ENCODE peak calls at places on chromosomes 1 and 21, in eight cellular contexts. Z is lung, F is PC-9, M is prostate gland, P is fibroblast of lung, D is PC-3, S is K562, K is hepatocyte. L is an unnamed sample. For H3K36me3, the result is how much of the 10 kb centered on the place peaks cover.

GRCh38 chr1:186212574-186213224 is 162.4 kb downstream of the TPR start:
- DNase-seq in Z (peak), F (peak), M (peak), P (peak), D (peak), S (peak), K (peak), L (peak)

GRCh38 chr1:147388969-147389368 is 146.5 kb downstream of the CHD1L start:
- DNase-seq in Z (no peak), F (no peak), M (no peak), P (no peak), D (no peak), S (no peak), K (no peak), L (no peak)

GRCh38 chr1:1344672-1345361 is 4.4 kb downstream of the DVL1 start:
- DNase-seq in Z (no peak), F (peak), M (no peak), P (peak), D (peak), S (peak), K (peak), L (peak)

GRCh38 chr1:94951056-94951455 is 24.1 kb upstream of the CNN3 start:
- DNase-seq in Z (no peak), F (no peak), M (no peak), P (no peak), D (no peak), S (no peak), K (no peak), L (no peak)

GRCh38 chr21:44708866-44709425 is 2.4 kb downstream of the TSPEAR start:
- DNase-seq in Z (no peak), F (no peak), M (no peak), P (no peak), D (no peak), S (no peak), K (no peak), L (no peak)

GRCh38 chr1:171107257-171107940 is 16.7 kb downstream of the FMO3 start:
- DNase-seq in Z (no peak), F (no peak), M (no peak), P (peak), D (no peak), S (no peak), K (no peak), L (no peak)

GRCh38 chr1:6163191-6163972 is 16.7 kb downstream of the CHD5 start:
- DNase-seq in Z (no peak), F (no peak), M (no peak), P (no peak), D (no peak), S (no peak), K (no peak), L (no peak)

GRCh38 chr1:32893198-32894018 is 7.1 kb downstream of the HPCA start:
- DNase-seq in Z (no peak), F (no peak), M (peak), P (no peak), D (no peak), S (peak), K (peak), L (peak)

GRCh38 chr1:79373481-79374132 is 367.1 kb upstream of the ADGRL4 start:
- DNase-seq in Z (no peak), F (no peak), M (no peak), P (peak), D (no peak), S (no peak), K (no peak), L (no peak)

GRCh38 chr1:93728480-93729131 is 47.0 kb upstream of the BCAR3 start:
- DNase-seq in Z (no peak), F (no peak), M (no peak), P (no peak), D (no peak), S (no peak), K (no peak), L (no peak)

GRCh38 chr1:241631674-241632073 is 8.5 kb downstream of the CHML start:
- DNase-seq in Z (no peak), F (no peak), M (no peak), P (no peak), D (no peak), S (no peak), K (no peak), L (no peak)

GRCh38 chr1:59125711-59126320 is 171.1 kb upstream of the FGGY start:
- DNase-seq in Z (no peak), F (no peak), M (no peak), P (no peak), D (no peak), S (no peak), K (no peak), L (no peak)

GRCh38 chr1:162551969-162552683 is 9.4 kb upstream of the UAP1 start:
- DNase-seq in Z (no peak), F (no peak), M (no peak), P (peak), D (no peak), S (no peak), K (no peak), L (no peak)

GRCh38 chr1:146034976-146035469 is 13.5 kb upstream of the HJV start:
- DNase-seq in Z (no peak), F (peak), M (no peak), P (no peak), D (peak), S (no peak), K (no peak), L (peak)

GRCh38 chr1:27301052-27301422 is 20.9 kb upstream of the TMEM222 start:
- DNase-seq in Z (no peak), F (no peak), M (no peak), P (no peak), D (no peak), S (no peak), K (no peak), L (no peak)

GRCh38 chr1:3055051-3055450 is 14.0 kb upstream of the PRDM16 start:
- DNase-seq in Z (no peak), F (no peak), M (no peak), P (no peak), D (no peak), S (no peak), K (no peak), L (peak)

GRCh38 chr1:39214021-39214713 is 9.7 kb downstream of the MACF1 start:
- DNase-seq in Z (peak), F (peak), M (no peak), P (no peak), D (peak), S (peak), K (peak), L (no peak)

GRCh38 chr1:159925713-159926066 is 383 bp upstream of the TAGLN2 start:
- DNase-seq in Z (no peak), F (no peak), M (peak), P (no peak), D (no peak), S (peak), K (no peak), L (peak)

GRCh38 chr1:156281281-156282142 is 1.1 kb downstream of the SMG5 start:
- DNase-seq in Z (no peak), F (no peak), M (no peak), P (peak), D (peak), S (peak), K (peak), L (peak)

GRCh38 chr1:78095618-78096416 is 50.1 kb downstream of the GIPC2 start:
- DNase-seq in Z (no peak), F (no peak), M (no peak), P (peak), D (no peak), S (no peak), K (no peak), L (no peak)

GRCh38 chr1:205448540-205449253 is 7.1 kb downstream of the BLACAT1 start:
- DNase-seq in Z (no peak), F (peak), M (no peak), P (no peak), D (peak), S (no peak), K (no peak), L (peak)
- H3K4me3 ChIP-seq in Z (peak), F (peak), M (no peak), P (no peak), D (peak), S (peak), K (no peak), L (peak)

GRCh38 chr1:235124111-235124510 is 4.5 kb downstream of the TOMM20 start:
- DNase-seq in Z (no peak), F (no peak), M (no peak), P (no peak), D (no peak), S (no peak), K (no peak), L (no peak)
- H3K36me3 ChIP-seq in Z (under half), F (half or more), M (under half), P (under half), D (under half), S (half or more), K (under half), L (under half)

DNA sequence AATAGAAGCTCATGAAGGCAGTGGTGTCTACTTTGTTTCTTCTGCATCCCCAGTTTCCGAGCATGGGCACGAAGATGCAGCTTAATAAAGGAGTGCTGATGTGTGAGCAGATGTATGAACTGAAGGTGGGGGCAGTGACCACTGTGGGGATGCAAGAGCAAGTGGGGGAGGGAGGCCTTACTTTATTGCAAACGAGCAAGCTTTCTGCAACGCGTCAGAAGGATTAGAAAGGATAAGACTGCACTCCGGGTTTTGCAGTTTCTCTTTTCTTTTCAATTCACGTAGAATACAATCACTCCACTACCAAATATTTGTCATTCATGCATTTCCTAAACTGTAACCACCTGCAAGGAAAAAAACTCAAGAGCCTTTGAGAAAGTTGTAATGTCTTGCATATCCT is 4.3 kb upstream of the OR2C3 start:
- DNase-seq in Z (no peak), F (no peak), M (no peak), P (no peak), D (no peak), S (no peak), K (no peak), L (no peak)
- H3K4me3 ChIP-seq in Z (no peak), F (no peak), M (no peak), P (no peak), D (no peak), S (no peak), K (no peak), L (no peak)

GRCh38 chr1:113958691-113959090 is 20.6 kb upstream of the OLFML3 start:
- DNase-seq in Z (no peak), F (no peak), M (no peak), P (no peak), D (no peak), S (no peak), K (no peak), L (no peak)
- H3K36me3 ChIP-seq in Z (under half), F (under half), M (under half), P (under half), D (under half), S (half or more), K (under half), L (under half)

GRCh38 chr1:226212545-226212944 is 10.9 kb upstream of the MIXL1 start:
- DNase-seq in Z (no peak), F (no peak), M (no peak), P (no peak), D (no peak), S (no peak), K (no peak), L (no peak)

GRCh38 chr1:226207048-226207447 is 16.4 kb upstream of the MIXL1 start:
- DNase-seq in Z (no peak), F (no peak), M (no peak), P (no peak), D (no peak), S (no peak), K (no peak), L (no peak)

GRCh38 chr1:226211181-226211580 is 12.3 kb upstream of the MIXL1 start:
- DNase-seq in Z (no peak), F (no peak), M (no peak), P (no peak), D (no peak), S (no peak), K (no peak), L (no peak)

GRCh38 chr1:226209307-226210059 is 14.0 kb upstream of the MIXL1 start:
- DNase-seq in Z (no peak), F (no peak), M (no peak), P (no peak), D (no peak), S (no peak), K (no peak), L (no peak)

DNA sequence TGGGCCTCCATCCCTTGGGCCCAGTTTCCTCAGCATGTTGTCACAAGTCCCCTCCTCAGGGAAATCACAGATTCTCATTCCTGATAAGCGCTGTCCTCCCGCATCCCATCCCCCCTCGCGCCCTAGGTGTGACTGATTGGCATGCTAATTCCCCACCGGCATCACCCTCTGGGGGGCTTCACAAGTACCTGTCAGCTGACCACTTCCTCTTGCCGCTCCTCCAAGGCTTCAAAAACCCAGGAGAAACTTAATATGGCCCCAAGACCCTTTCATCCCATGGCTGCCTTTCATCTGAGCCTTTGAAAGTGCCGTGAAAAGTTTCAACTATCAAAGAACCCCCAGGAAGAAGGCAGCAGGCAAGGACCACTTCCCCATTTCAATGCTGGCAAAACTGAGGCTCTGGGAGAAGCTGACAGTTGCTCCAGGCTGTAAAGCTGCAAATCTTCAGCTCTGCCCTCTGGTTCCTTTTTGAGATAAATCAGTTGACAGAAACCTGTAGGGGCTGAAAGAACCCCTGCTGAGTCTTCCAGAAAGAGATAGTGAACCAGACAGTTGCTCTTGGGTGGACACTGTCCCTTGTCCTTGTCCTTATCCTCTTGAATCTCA is 12.8 kb upstream of the MIXL1 start:
- DNase-seq in Z (no peak), F (no peak), M (no peak), P (no peak), D (no peak), S (no peak), K (no peak), L (peak)
- H3K4me3 ChIP-seq in Z (no peak), F (no peak), M (no peak), P (no peak), D (no peak), S (no peak), K (no peak), L (no peak)

GRCh38 chr1:15726508-15726907 is 9.6 kb upstream of the SLC25A34 start:
- DNase-seq in Z (no peak), F (no peak), M (no peak), P (no peak), D (no peak), S (no peak), K (no peak), L (no peak)
- H3K36me3 ChIP-seq in Z (under half), F (under half), M (under half), P (under half), D (under half), S (half or more), K (under half), L (under half)

L was measured in H7.